ENCODE peak calls at places on chromosomes 11 and 22, in eight cellular contexts. T, B, R, W, H, O, N and F are unnamed samples.
A peak's percentile ranks its signal among the peaks of the same experiment; 100 is the strongest.

GRCh38 chr11:93020248-93021088 is 51.0 kb downstream of the MTNR1B start:
- DNase-seq in T (no peak), B (no peak), R (no peak), W (no peak), H (no peak), O (no peak), N (no peak), F (no peak)

GRCh38 chr11:86101493-86101892 is 32.6 kb upstream of the PICALM start:
- DNase-seq in T (no peak), B (no peak), R (no peak), W (no peak), H (no peak), O (no peak), N (no peak), F (no peak)

GRCh38 chr11:120174866-120175265 is 36.0 kb upstream of the OAF start:
- DNase-seq in T (no peak), B (no peak), R (no peak), W (no peak), H (no peak), O (no peak), N (no peak), F (no peak)

GRCh38 chr22:43275545-43275981 is 67.6 kb downstream of the SCUBE1 start:
- DNase-seq in T (no peak), B (no peak), R (no peak), W (no peak), H (no peak), O (no peak), N (no peak), F (no peak)

GRCh38 chr22:48857202-48857805 is 970.4 kb downstream of the BRD1 start:
- DNase-seq in T (peak; percentile 40), B (no peak), R (no peak), W (no peak), H (no peak), O (no peak), N (no peak), F (no peak)

GRCh38 chr11:74020537-74020936 is 11.7 kb upstream of the UCP3 start:
- DNase-seq in T (no peak), B (no peak), R (no peak), W (no peak), H (no peak), O (no peak), N (no peak), F (no peak)

GRCh38 chr11:33585564-33585963 is 115.1 kb downstream of the C11orf91 start:
- DNase-seq in T (no peak), B (no peak), R (no peak), W (no peak), H (no peak), O (no peak), N (no peak), F (no peak)

GRCh38 chr11:11279956-11280689 is 72.9 kb downstream of the CSNK2A3 start:
- DNase-seq in T (no peak), B (no peak), R (no peak), W (no peak), H (no peak), O (no peak), N (no peak), F (no peak)

GRCh38 chr11:1051356-1052132 is 15.0 kb upstream of the MUC6 start:
- DNase-seq in T (peak; percentile 64), B (no peak), R (no peak), W (no peak), H (peak; percentile 2), O (no peak), N (no peak), F (no peak)

GRCh38 chr11:120622189-120622912 is 110.8 kb downstream of the GRIK4 start:
- DNase-seq in T (no peak), B (no peak), R (peak; percentile 54), W (no peak), H (no peak), O (no peak), N (no peak), F (no peak)

GRCh38 chr22:24157783-24158170 is 23.5 kb upstream of the SUSD2 start:
- DNase-seq in T (no peak), B (peak; percentile 63), R (no peak), W (peak; percentile 54), H (no peak), O (no peak), N (no peak), F (no peak)

GRCh38 chr22:37043828-37044538 is 7.6 kb upstream of the KCTD17 start:
- DNase-seq in T (peak; percentile 85), B (no peak), R (peak; percentile 58), W (no peak), H (peak; percentile 64), O (peak; percentile 94), N (peak; percentile 71), F (no peak)

GRCh38 chr22:24426436-24426835 is 963 bp upstream of the ADORA2A start:
- DNase-seq in T (no peak), B (no peak), R (no peak), W (no peak), H (no peak), O (no peak), N (no peak), F (no peak)

GRCh38 chr11:9745411-9746211 is 81.7 kb downstream of the SWAP70 start:
- DNase-seq in T (no peak), B (no peak), R (no peak), W (no peak), H (no peak), O (no peak), N (no peak), F (no peak)

GRCh38 chr22:45577746-45578523 is 75.3 kb downstream of the FBLN1 start:
- DNase-seq in T (peak; percentile 93), B (peak; percentile 72), R (peak; percentile 77), W (peak; percentile 78), H (peak; percentile 95), O (peak; percentile 84), N (peak; percentile 86), F (peak; percentile 78)

GRCh38 chr11:8745431-8745986 is 62.9 kb downstream of the RPL27A start:
- DNase-seq in T (no peak), B (no peak), R (no peak), W (no peak), H (no peak), O (no peak), N (no peak), F (no peak)

GRCh38 chr11:898540-899190 is 11.9 kb downstream of the CHID1 start:
- DNase-seq in T (no peak), B (no peak), R (no peak), W (no peak), H (peak; percentile 48), O (peak; percentile 39), N (no peak), F (no peak)

GRCh38 chr11:9263840-9264380 is 1.2 kb downstream of the DENND5A start:
- DNase-seq in T (no peak), B (no peak), R (no peak), W (no peak), H (no peak), O (no peak), N (no peak), F (no peak)

GRCh38 chr11:111765320-111765983 is 737 bp downstream of the PPP2R1B start:
- DNase-seq in T (no peak), B (peak; percentile 21), R (no peak), W (no peak), H (no peak), O (peak; percentile 75), N (no peak), F (peak; percentile 88)

DNA sequence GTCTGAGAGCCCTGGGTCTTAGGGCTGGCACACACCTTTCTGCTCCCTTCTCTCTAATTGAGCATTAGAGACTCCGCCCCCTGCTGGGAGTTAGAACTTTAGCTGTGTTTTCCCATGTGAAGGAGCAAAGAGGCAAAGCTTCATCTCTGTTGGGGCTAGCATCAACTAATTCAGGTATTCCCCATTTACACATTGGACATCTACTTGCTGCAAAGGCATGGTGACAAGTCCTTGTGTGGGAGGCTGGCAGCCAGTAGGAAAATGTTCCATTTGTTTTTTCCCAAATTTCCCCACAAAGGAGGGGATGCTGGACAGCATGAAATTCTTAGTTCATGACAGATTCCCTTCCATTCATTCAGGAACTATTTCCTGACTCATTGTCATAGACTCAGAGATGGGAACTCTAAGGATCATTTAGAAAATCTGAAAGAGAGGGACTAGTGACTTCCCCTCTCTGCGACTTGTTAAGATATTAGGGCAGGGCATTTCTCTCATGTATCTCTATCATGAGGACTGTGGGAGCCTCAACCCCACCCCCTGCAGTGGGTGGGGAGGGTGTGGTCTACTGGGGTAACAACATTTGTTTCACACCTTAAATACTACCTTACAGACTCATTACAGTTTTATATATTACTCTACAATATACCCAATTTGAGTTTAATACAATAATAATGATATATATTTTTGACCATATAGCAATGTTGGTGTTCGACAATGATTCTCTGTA is 3.7 kb downstream of the CD44 start:
- DNase-seq in T (no peak), B (no peak), R (no peak), W (no peak), H (no peak), O (peak; percentile 38), N (no peak), F (no peak)
- TF ChIP-seq CTCF in T (no peak), B (no peak), R (no peak), W (no peak), H (no peak), O (no peak), N (no peak), F (no peak)

DNA sequence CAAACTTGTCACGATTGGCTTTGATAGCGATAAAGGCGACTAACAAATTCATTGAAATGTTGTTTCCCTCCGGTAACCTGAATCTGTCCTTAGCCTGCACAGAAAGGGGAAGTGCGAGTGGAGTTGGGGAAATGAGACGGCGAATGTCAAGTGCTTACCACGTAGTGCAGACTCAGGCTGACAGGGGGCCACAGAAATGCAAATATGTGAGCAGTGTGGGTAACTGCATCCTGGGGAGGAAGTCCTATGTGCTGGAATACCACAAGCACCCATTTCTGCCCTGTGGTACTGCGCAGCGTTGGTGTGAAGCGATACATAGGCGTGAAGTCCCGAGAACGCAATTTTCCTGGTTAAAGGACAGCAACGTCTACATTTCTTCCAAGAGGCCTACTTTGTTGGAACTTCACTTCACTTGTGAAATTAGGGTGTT is 869 bp upstream of the EIF4ENIF1 start:
- DNase-seq in T (no peak), B (peak; percentile 49), R (peak; percentile 16), W (no peak), H (peak; percentile 24), O (peak; percentile 51), N (no peak), F (peak; percentile 88)
- TF ChIP-seq CTCF in T (peak; percentile 12), B (no peak), R (peak; percentile 17), W (no peak), H (no peak), O (no peak), N (no peak), F (no peak)

DNA sequence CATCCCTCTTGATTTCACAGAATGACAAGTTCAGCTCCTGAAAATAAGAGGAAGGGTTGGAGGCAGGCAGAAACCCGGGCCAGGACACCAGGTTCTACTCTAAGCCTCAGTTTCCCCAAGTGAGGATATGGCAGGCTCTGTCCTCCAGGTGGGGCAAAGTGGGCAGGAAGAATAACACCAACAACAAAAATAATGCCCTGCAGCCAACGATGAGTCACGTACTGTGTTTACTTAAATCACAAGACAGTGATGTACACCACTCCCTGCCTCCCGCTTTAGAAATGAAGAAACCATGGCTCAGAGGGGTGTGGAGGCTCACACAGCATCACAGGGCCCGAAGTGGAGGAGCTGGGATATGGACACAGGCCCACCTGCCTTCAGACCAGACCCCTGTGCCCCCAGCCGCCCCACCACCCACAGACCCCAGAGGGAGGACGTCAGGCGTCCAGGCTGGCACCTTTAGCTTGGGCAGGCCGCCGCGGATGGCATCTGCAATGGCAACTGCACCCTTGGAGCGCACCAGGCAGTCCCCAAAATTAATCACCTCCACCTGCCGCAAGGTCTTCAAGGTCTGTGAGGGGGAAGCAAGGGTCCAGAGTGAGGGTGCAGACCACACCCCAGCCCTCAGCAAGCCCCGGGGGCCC is 15.6 kb upstream of the CHADL start:
- DNase-seq in T (no peak), B (no peak), R (no peak), W (no peak), H (no peak), O (no peak), N (no peak), F (no peak)
- TF ChIP-seq CTCF in T (no peak), B (no peak), R (no peak), W (no peak), H (no peak), O (no peak), N (no peak), F (no peak)

GRCh38 chr11:125320347-125321122 is 156.0 kb downstream of the PKNOX2 start:
- DNase-seq in T (no peak), B (no peak), R (no peak), W (no peak), H (no peak), O (no peak), N (no peak), F (no peak)
- TF ChIP-seq CTCF in T (no peak), B (no peak), R (no peak), W (no peak), H (no peak), O (no peak), N (no peak), F (no peak)